ENCODE peak calls at places on chromosomes 7 and 10, in five cellular contexts. X is lung, Q is uterus, P is PC-9, Z is H7. D is an unnamed sample.
A peak's percentile ranks its signal among the peaks of the same experiment; 100 is the strongest.

GRCh38 chr7:119868387-119868786 is 404.6 kb upstream of the KCND2 start:
- DNase-seq in X (no peak), Q (no peak), P (no peak), Z (no peak), D (no peak)

GRCh38 chr7:150877545-150877944 is 25.2 kb downstream of the AOC1 start:
- DNase-seq in X (no peak), Q (no peak), P (no peak), Z (no peak), D (no peak)

GRCh38 chr10:7378602-7379403 is 32.0 kb downstream of the SFMBT2 start:
- DNase-seq in X (no peak), Q (no peak), P (no peak), Z (no peak), D (no peak)

GRCh38 chr7:84970683-84971082 is 216.2 kb downstream of the SEMA3D start:
- DNase-seq in X (no peak), Q (no peak), P (no peak), Z (no peak), D (no peak)

GRCh38 chr10:129881641-129882040 is 82.4 kb downstream of the EBF3 start:
- DNase-seq in X (no peak), Q (no peak), P (no peak), Z (no peak), D (no peak)

GRCh38 chr10:114295393-114295792 is 56.3 kb downstream of the VWA2 start:
- DNase-seq in X (no peak), Q (no peak), P (no peak), Z (no peak), D (no peak)

GRCh38 chr7:30755384-30756154 is 3.6 kb downstream of the INMT start:
- DNase-seq in X (no peak), Q (peak; percentile 61), P (no peak), Z (peak; percentile 59), D (peak; percentile 35)

GRCh38 chr7:43204081-43204480 is 91.6 kb downstream of the HECW1 start:
- DNase-seq in X (no peak), Q (no peak), P (no peak), Z (no peak), D (no peak)

D was measured in adrenal gland.